ENCODE peak calls at places on chromosomes 3 and 15, in four cellular contexts. X, G, Q and L are unnamed samples.

GRCh38 chr15:21260966-21261395 is 179.3 kb downstream of the POTEB3 start:
- DNase-seq in Q (no peak), X (no peak), G (no peak), L (no peak)

GRCh38 chr3:105532251-105532650 is 165.5 kb downstream of the ALCAM start:
- DNase-seq in X (no peak), G (no peak), Q (no peak), L (no peak)

GRCh38 chr3:69749461-69749860 is 10.2 kb downstream of the MITF start:
- DNase-seq in G (no peak), X (no peak), Q (no peak), L (no peak)

GRCh38 chr3:102974333-102974732 is 539.5 kb downstream of the ZPLD1 start:
- DNase-seq in Q (no peak), G (no peak), X (no peak), L (no peak)

GRCh38 chr3:114803042-114803695 is 343.9 kb downstream of the ZBTB20 start:
- DNase-seq in X (no peak), G (peak; percentile 15), Q (no peak), L (no peak)

GRCh38 chr15:31215490-31216209 is 111.0 kb upstream of the KLF13 start:
- DNase-seq in G (peak; percentile 26), Q (peak; percentile 91), X (peak; percentile 86), L (no peak)

GRCh38 chr3:151439652-151440125 is 21.2 kb downstream of the IGSF10 start:
- DNase-seq in G (peak; percentile 75), X (no peak), Q (peak; percentile 50), L (peak; percentile 69)

GRCh38 chr3:78737988-78738387 is 1029.8 kb downstream of the ROBO1 start:
- DNase-seq in X (no peak), G (peak; percentile 86), Q (no peak), L (no peak)

GRCh38 chr15:48178612-48178931 is 477 bp upstream of the MYEF2 start:
- DNase-seq in G (no peak), Q (no peak), X (no peak), L (no peak)

GRCh38 chr3:134406331-134407246 is 32.3 kb upstream of the AMOTL2 start:
- DNase-seq in Q (no peak), G (no peak), X (no peak), L (no peak)

GRCh38 chr3:20054549-20054987 is 14.3 kb downstream of the KAT2B start:
- DNase-seq in Q (peak; percentile 92), G (peak; percentile 98), X (peak; percentile 22), L (peak; percentile 95)

GRCh38 chr3:175287361-175287963 is 428.3 kb downstream of the NAALADL2 start:
- DNase-seq in Q (no peak), X (no peak), G (no peak), L (no peak)

GRCh38 chr3:73409405-73409804 is 215.3 kb downstream of the PDZRN3 start:
- DNase-seq in Q (no peak), G (peak; percentile 64), X (no peak), L (no peak)

GRCh38 chr3:14804835-14805780 is 13.7 kb upstream of the FGD5 start:
- DNase-seq in X (no peak), Q (no peak), G (no peak), L (no peak)

GRCh38 chr3:46593979-46594378 is 18.3 kb upstream of the FAM240A start:
- DNase-seq in G (no peak), X (no peak), Q (no peak), L (no peak)

GRCh38 chr15:35289029-35289617 is 204.0 kb upstream of the NANOGP8 start:
- DNase-seq in Q (peak; percentile 42), X (no peak), G (peak; percentile 62), L (no peak)

GRCh38 chr3:31903686-31904431 is 77.2 kb downstream of the OSBPL10 start:
- DNase-seq in X (no peak), G (peak; percentile 36), Q (no peak), L (no peak)

GRCh38 chr15:83973816-83974215 is 261.8 kb upstream of the GOLGA6L4 start:
- DNase-seq in Q (peak; percentile 12), G (peak; percentile 11), X (no peak), L (peak; percentile 4)

GRCh38 chr3:53843195-53844177 is 2.7 kb downstream of the CHDH start:
- DNase-seq in G (no peak), X (no peak), Q (no peak), L (no peak)

GRCh38 chr3:36461588-36461987 is 81.3 kb downstream of the STAC start:
- DNase-seq in X (no peak), Q (no peak), G (peak; percentile 17), L (no peak)

GRCh38 chr15:45442497-45443135 is 64.3 kb upstream of the GATM start:
- DNase-seq in Q (no peak), X (no peak), G (no peak), L (no peak)

GRCh38 chr3:32420138-32420981 is 28.7 kb downstream of the CMTM7 start:
- DNase-seq in X (peak; percentile 51), G (peak; percentile 9), Q (peak; percentile 43), L (no peak)

GRCh38 chr3:6799264-6799915 is 61.5 kb upstream of the GRM7 start:
- DNase-seq in Q (peak; percentile 2), G (no peak), X (no peak), L (peak; percentile 20)

GRCh38 chr3:35919160-35919559 is 279.8 kb downstream of the ARPP21 start:
- DNase-seq in X (no peak), G (no peak), Q (no peak), L (no peak)

GRCh38 chr15:29669823-29670222 is 152.4 kb downstream of the TJP1 start:
- DNase-seq in G (peak; percentile 63), Q (no peak), X (no peak), L (no peak)

GRCh38 chr3:133112666-133113065 is 74.5 kb downstream of the TMEM108 start:
- DNase-seq in Q (no peak), G (peak; percentile 75), X (no peak), L (no peak)

GRCh38 chr3:38164136-38164965 is 986 bp upstream of the OXSR1 start:
- DNase-seq in Q (no peak), X (no peak), G (no peak), L (no peak)

GRCh38 chr3:39000008-39000450 is 51.7 kb downstream of the SCN11A start:
- DNase-seq in G (peak; percentile 65), Q (peak; percentile 60), X (no peak), L (no peak)

GRCh38 chr3:87997298-87997697 is 61.5 kb downstream of the CGGBP1 start:
- DNase-seq in X (no peak), Q (no peak), G (peak; percentile 54), L (no peak)

GRCh38 chr3:159366476-159366875 is 564.6 kb downstream of the MFSD1 start:
- DNase-seq in X (no peak), Q (no peak), G (no peak), L (no peak)

GRCh38 chr3:157279237-157279636 is 119.3 kb upstream of the CCNL1 start:
- DNase-seq in X (no peak), Q (no peak), G (no peak), L (no peak)

GRCh38 chr15:91193059-91193715 is 93.1 kb downstream of the SV2B start:
- DNase-seq in X (no peak), G (no peak), Q (no peak), L (no peak)

GRCh38 chr15:22949074-22949547 is 31.1 kb downstream of the CYFIP1 start:
- DNase-seq in Q (no peak), G (peak; percentile 41), X (no peak), L (no peak)

GRCh38 chr3:45163481-45163880 is 17.3 kb upstream of the CDCP1 start:
- DNase-seq in Q (no peak), G (no peak), X (no peak), L (no peak)

GRCh38 chr3:24237971-24238767 is 256.5 kb downstream of the THRB start:
- DNase-seq in Q (peak; percentile 65), G (peak; percentile 95), X (no peak), L (peak; percentile 67)

GRCh38 chr3:182959474-182960350 is 20.6 kb downstream of the DCUN1D1 start:
- DNase-seq in Q (no peak), G (no peak), X (no peak), L (no peak)

GRCh38 chr15:80026754-80027153 is 32.7 kb upstream of the ZFAND6 start:
- DNase-seq in X (no peak), G (no peak), Q (no peak), L (no peak)

GRCh38 chr3:170410428-170411029 is 8.1 kb upstream of the CLDN11 start:
- DNase-seq in G (peak; percentile 32), X (no peak), Q (peak; percentile 36), L (peak; percentile 15)

GRCh38 chr3:126893651-126894050 is 89.3 kb upstream of the PLXNA1 start:
- DNase-seq in X (no peak), Q (no peak), G (no peak), L (no peak)